ENCODE peak calls at places on chromosomes 4 and X, in six cellular contexts. V, C, J, O, Q and W are unnamed samples.

GRCh38 chr4:138901177-138901576 is 114.4 kb upstream of the NOCT start:
- DNase-seq in J (no peak), V (no peak), O (peak), C (no peak), Q (no peak), W (no peak)

GRCh38 chrX:109475174-109475891 is 6.6 kb downstream of the GUCY2F start:
- DNase-seq in C (peak), O (peak), J (peak), V (peak), Q (peak), W (peak)

GRCh38 chr4:48033825-48034413 is 17.3 kb downstream of the NIPAL1 start:
- DNase-seq in O (peak), C (peak), J (peak), Q (peak), V (no peak), W (no peak)

GRCh38 chr4:118417325-118417724 is 64.5 kb upstream of the PRSS12 start:
- DNase-seq in O (peak), J (no peak), V (no peak), C (no peak), Q (no peak), W (no peak)

GRCh38 chrX:133676344-133677122 is 261.2 kb upstream of the GPC4 start:
- DNase-seq in C (no peak), O (no peak), J (no peak), V (no peak), Q (no peak), W (no peak)

GRCh38 chr4:176377705-176378302 is 58.0 kb downstream of the SPCS3 start:
- DNase-seq in O (peak), V (no peak), J (no peak), C (no peak), Q (no peak), W (no peak)

GRCh38 chrX:72169008-72169728 is 12.4 kb upstream of the PIN4 start:
- DNase-seq in V (no peak), O (no peak), Q (no peak), C (no peak), J (no peak), W (no peak)

GRCh38 chr4:121421594-121421993 is 40.8 kb upstream of the QRFPR start:
- DNase-seq in Q (no peak), V (no peak), J (no peak), O (no peak), C (peak), W (peak)

GRCh38 chrX:24464836-24465523 is at the start of gene PDK3:
- DNase-seq in J (peak), O (peak), Q (peak), V (peak), C (peak), W (peak)

GRCh38 chr4:139208404-139208945 is 31.5 kb upstream of the ELF2 start:
- DNase-seq in C (peak), V (no peak), O (peak), Q (peak), J (no peak), W (no peak)

GRCh38 chr4:147830987-147831386 is 99.1 kb downstream of the ARHGAP10 start:
- DNase-seq in J (no peak), C (peak), O (peak), V (no peak), Q (peak), W (no peak)

GRCh38 chr4:37438880-37439279 is 194.3 kb downstream of the NWD2 start:
- DNase-seq in J (no peak), C (no peak), V (no peak), Q (no peak), O (no peak), W (no peak)

GRCh38 chr4:174631901-174632758 is 109.8 kb upstream of the HPGD start:
- DNase-seq in J (no peak), Q (peak), V (no peak), C (peak), O (peak), W (peak)

GRCh38 chr4:169251291-169252235 is 19.2 kb downstream of the SH3RF1 start:
- DNase-seq in C (no peak), O (no peak), J (no peak), V (peak), Q (no peak), W (no peak)

GRCh38 chr4:89708903-89709361 is 128.0 kb downstream of the SNCA start:
- DNase-seq in Q (no peak), C (peak), V (no peak), O (peak), J (no peak), W (no peak)

GRCh38 chrX:111114806-111115205 is 18.8 kb downstream of the PAK3 start:
- DNase-seq in Q (peak), J (no peak), O (no peak), V (no peak), C (no peak), W (no peak)

GRCh38 chr4:140256941-140257340 is 103.0 kb upstream of the MAML3 start:
- DNase-seq in C (peak), J (no peak), O (peak), V (no peak), Q (peak), W (no peak)

GRCh38 chr4:54687887-54688841 is 30.4 kb downstream of the KIT start:
- DNase-seq in V (no peak), C (no peak), Q (no peak), J (no peak), O (peak), W (no peak)

GRCh38 chrX:40908026-40908425 is 172.7 kb upstream of the MED14 start:
- DNase-seq in J (no peak), Q (no peak), O (peak), V (no peak), C (peak), W (no peak)

GRCh38 chr4:17322514-17322913 is 189.4 kb downstream of the QDPR start:
- DNase-seq in O (peak), Q (no peak), C (no peak), V (no peak), J (no peak), W (no peak)

GRCh38 chrX:134738986-134739744 is 80.9 kb upstream of the PLAC1 start:
- DNase-seq in C (no peak), J (no peak), V (no peak), O (no peak), Q (no peak), W (no peak)

GRCh38 chrX:13827693-13828092 is 10.8 kb upstream of the GPM6B start:
- DNase-seq in O (no peak), J (no peak), Q (no peak), C (no peak), V (no peak), W (no peak)

GRCh38 chr4:147194107-147194506 is 248.4 kb upstream of the TTC29 start:
- DNase-seq in O (no peak), Q (no peak), J (no peak), V (no peak), C (no peak), W (no peak)

GRCh38 chr4:53720776-53721175 is 129.5 kb upstream of the LNX1 start:
- DNase-seq in Q (no peak), J (no peak), O (no peak), C (no peak), V (no peak), W (no peak)

GRCh38 chr4:186881521-186882220 is 158.0 kb upstream of the FAT1 start:
- DNase-seq in O (peak), Q (no peak), C (peak), V (no peak), J (no peak), W (no peak)

GRCh38 chrX:51641421-51642021 is 22.8 kb upstream of the CENPVL3 start:
- DNase-seq in Q (peak), J (no peak), V (peak), O (peak), C (peak), W (peak)

GRCh38 chr4:76748649-76749048 is 149.3 kb downstream of the SOWAHB start:
- DNase-seq in J (no peak), O (peak), V (no peak), C (peak), Q (no peak), W (no peak)

GRCh38 chr4:169665039-169665732 is 44.8 kb downstream of the CLCN3 start:
- DNase-seq in V (no peak), O (no peak), Q (no peak), C (no peak), J (no peak), W (no peak)

GRCh38 chrX:39705299-39705698 is 392.5 kb downstream of the BCOR start:
- DNase-seq in V (no peak), C (peak), Q (no peak), J (no peak), O (peak), W (no peak)

GRCh38 chr4:153465922-153466636 is at the start of gene TMEM131L:
- DNase-seq in Q (peak), J (peak), O (peak), C (peak), V (peak), W (peak)

GRCh38 chr4:67204441-67204840 is 340.9 kb downstream of the CENPC start:
- DNase-seq in V (no peak), J (no peak), C (no peak), O (no peak), Q (no peak), W (no peak)

GRCh38 chr4:169826634-169827187 is 69.0 kb upstream of the HPF1 start:
- DNase-seq in V (no peak), Q (no peak), C (no peak), O (no peak), J (no peak), W (no peak)

GRCh38 chr4:82782626-82783025 is 16.0 kb downstream of the SCD5 start:
- DNase-seq in J (no peak), V (peak), Q (peak), C (no peak), O (no peak), W (no peak)

GRCh38 chr4:122334828-122335227 is 44.0 kb upstream of the ADAD1 start:
- DNase-seq in V (no peak), C (no peak), O (no peak), J (no peak), Q (no peak), W (no peak)

GRCh38 chr4:54783402-54784110 is 125.8 kb downstream of the KIT start:
- DNase-seq in V (no peak), Q (peak), C (peak), J (no peak), O (no peak), W (no peak)

GRCh38 chr4:173517781-173518371 is 12.2 kb downstream of the HAND2 start:
- DNase-seq in V (peak), O (no peak), Q (no peak), C (peak), J (peak), W (no peak)

GRCh38 chr4:189059996-189060570 is 880.6 kb upstream of the FRG1 start:
- DNase-seq in C (peak), Q (no peak), O (no peak), J (no peak), V (no peak), W (no peak)

GRCh38 chrX:24839331-24839730 is 145.6 kb downstream of the POLA1 start:
- DNase-seq in Q (no peak), V (no peak), O (no peak), J (no peak), C (no peak), W (no peak)

DNA sequence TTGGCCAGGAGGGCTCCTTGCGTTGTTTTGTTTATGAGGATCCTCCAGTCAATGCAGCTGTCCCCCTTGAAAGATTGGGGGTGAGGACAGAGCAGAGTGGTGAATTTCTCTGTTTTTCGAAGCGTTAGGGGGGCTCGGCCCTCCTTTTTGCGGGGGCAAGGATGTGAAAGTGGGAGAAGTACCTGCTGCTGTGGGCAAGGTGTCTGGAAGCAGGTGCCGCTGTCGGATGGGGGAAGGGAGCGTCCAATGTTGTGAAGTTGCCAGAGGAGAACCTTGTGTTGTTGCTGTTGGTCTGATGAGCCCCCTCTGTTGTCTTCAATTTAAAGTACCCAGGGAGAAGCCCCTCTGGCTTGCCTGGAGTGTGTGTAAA is 613 bp downstream of the GLRB start:
- DNase-seq in V (peak), O (no peak), Q (no peak), J (peak), C (no peak), W (no peak)
- H3K27ac ChIP-seq in V (no peak), O (no peak), Q (no peak), J (no peak), C (no peak), W (no peak)

GRCh38 chr4:84384801-84385582 is 114.1 kb downstream of the NKX6-1 start:
- DNase-seq in C (no peak), O (no peak), J (no peak), V (no peak), Q (no peak), W (no peak)
- H3K14ac ChIP-seq in C (no peak), O (no peak), J (no peak), V (no peak), Q (no peak), W (no peak)

GRCh38 chr4:2771264-2771663 is 15.1 kb upstream of the TNIP2 start:
- DNase-seq in V (no peak), C (no peak), J (no peak), Q (no peak), O (no peak), W (no peak)
- H3K27ac ChIP-seq in V (no peak), C (no peak), J (no peak), Q (no peak), O (peak), W (no peak)

GRCh38 chrX:103722505-103722904 is 11.8 kb downstream of the TMEM31 start:
- DNase-seq in J (no peak), Q (no peak), V (no peak), O (peak), C (no peak), W (no peak)
- H3K14ac ChIP-seq in J (no peak), Q (no peak), V (no peak), O (peak), C (no peak), W (no peak)

GRCh38 chr4:78069859-78070258 is 12.7 kb downstream of the FRAS1 start:
- DNase-seq in V (no peak), Q (no peak), C (no peak), O (no peak), J (no peak), W (no peak)
- H3K27ac ChIP-seq in V (no peak), Q (no peak), C (no peak), O (no peak), J (no peak), W (no peak)

DNA sequence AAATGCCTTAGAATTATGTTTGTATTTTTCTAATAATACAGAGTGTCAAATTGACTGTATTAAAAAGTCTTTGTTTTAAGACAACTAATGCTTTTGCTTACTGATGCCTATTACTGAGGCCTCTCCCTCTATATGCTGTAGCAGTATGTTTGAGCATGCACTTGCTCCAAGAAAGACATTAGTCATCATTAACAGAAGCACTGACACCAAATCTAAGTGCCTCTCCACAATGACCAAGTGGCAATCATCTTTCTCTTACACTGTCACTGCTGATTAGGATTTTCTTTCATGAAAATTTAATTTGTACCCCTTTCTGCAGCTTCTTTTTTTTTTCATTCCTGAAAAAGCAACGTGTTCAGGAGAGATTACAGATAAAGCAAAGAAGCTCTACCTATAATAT is 11.1 kb upstream of the MAB21L2 start:
- DNase-seq in J (no peak), C (no peak), V (no peak), O (no peak), Q (no peak), W (no peak)
- H3K14ac ChIP-seq in J (no peak), C (no peak), V (no peak), O (no peak), Q (no peak), W (no peak)

GRCh38 chrX:21509912-21510311 is 135.7 kb downstream of the CNKSR2 start:
- DNase-seq in Q (no peak), O (peak), C (no peak), V (no peak), J (no peak), W (no peak)
- H3K27ac ChIP-seq in Q (no peak), O (no peak), C (no peak), V (no peak), J (no peak), W (no peak)

GRCh38 chr4:94436512-94436911 is 15.2 kb upstream of the PDLIM5 start:
- DNase-seq in V (no peak), C (no peak), J (no peak), Q (no peak), O (no peak), W (no peak)

GRCh38 chr4:94442251-94442650 is 9.5 kb upstream of the PDLIM5 start:
- DNase-seq in J (no peak), C (no peak), Q (no peak), V (no peak), O (no peak), W (no peak)

GRCh38 chr4:94441838-94442237 is 9.9 kb upstream of the PDLIM5 start:
- DNase-seq in J (no peak), C (no peak), V (no peak), O (no peak), Q (no peak), W (no peak)

GRCh38 chr4:94435874-94436273 is 15.9 kb upstream of the PDLIM5 start:
- DNase-seq in V (no peak), C (no peak), J (no peak), Q (no peak), O (no peak), W (no peak)

DNA sequence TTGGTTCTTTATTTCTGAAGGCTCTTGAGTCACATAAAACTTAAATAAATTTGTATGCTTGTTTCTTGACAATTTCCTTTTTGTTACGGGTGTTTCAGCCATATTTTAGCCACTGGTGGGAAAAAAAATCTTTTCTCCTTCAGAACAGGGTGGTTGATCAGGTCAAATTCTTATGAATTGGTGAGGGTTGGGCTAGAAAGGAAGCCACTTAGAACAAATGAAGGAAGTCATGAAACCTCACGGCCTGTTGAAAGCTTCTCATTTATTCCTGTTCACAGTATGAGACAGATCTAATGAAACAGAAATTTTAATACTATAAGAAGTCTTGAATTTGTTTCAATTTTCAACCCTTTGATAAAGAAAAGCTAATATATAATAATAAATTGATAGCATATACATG is 12.1 kb upstream of the PDLIM5 start:
- DNase-seq in O (no peak), V (no peak), Q (no peak), C (no peak), J (no peak), W (no peak)
- H3K14ac ChIP-seq in O (no peak), V (no peak), Q (no peak), C (no peak), J (no peak), W (no peak)

GRCh38 chr4:8198206-8198905 is 734 bp upstream of the SH3TC1 start:
- DNase-seq in C (no peak), J (no peak), Q (peak), V (no peak), O (no peak), W (no peak)
- H3K27ac ChIP-seq in C (no peak), J (no peak), Q (peak), V (no peak), O (no peak), W (no peak)